ENCODE peak calls at places on chromosomes 6 and 20, in ten cellular contexts. One of them, this sample, is unnamed. For H3K27me3 and H3K9me3, the result is how much of the 10 kb centered on the place peaks cover.

GRCh38 chr6:53492860-53493634 is 51.9 kb downstream of the GCLC start:
- DNase-seq in ovary: no peak
- DNase-seq in right atrium auricular region: no peak
- DNase-seq in CD8-positive, alpha-beta memory T cell: no peak
- DNase-seq in Peyer's patch: no peak
- DNase-seq in CD8-positive, alpha-beta T cell: no peak
- DNase-seq in endodermal cell: peak
- DNase-seq in gastrocnemius medialis: no peak
- DNase-seq in heart right ventricle: no peak
- DNase-seq in IMR-90: peak
- DNase-seq in this sample: no peak

GRCh38 chr6:72151742-72152141 is 265.4 kb downstream of the RIMS1 start:
- DNase-seq in ovary: no peak
- DNase-seq in right atrium auricular region: no peak
- DNase-seq in CD8-positive, alpha-beta memory T cell: no peak
- DNase-seq in Peyer's patch: no peak
- DNase-seq in CD8-positive, alpha-beta T cell: no peak
- DNase-seq in endodermal cell: no peak
- DNase-seq in gastrocnemius medialis: no peak
- DNase-seq in heart right ventricle: no peak
- DNase-seq in IMR-90: no peak
- DNase-seq in this sample: no peak

GRCh38 chr6:1313755-1314503 is 2.0 kb downstream of the FOXQ1 start:
- DNase-seq in ovary: no peak
- DNase-seq in right atrium auricular region: no peak
- DNase-seq in CD8-positive, alpha-beta memory T cell: no peak
- DNase-seq in Peyer's patch: no peak
- DNase-seq in CD8-positive, alpha-beta T cell: no peak
- DNase-seq in endodermal cell: peak
- DNase-seq in gastrocnemius medialis: no peak
- DNase-seq in heart right ventricle: no peak
- DNase-seq in IMR-90: no peak
- DNase-seq in this sample: no peak

GRCh38 chr20:64057628-64058498 is 5.1 kb upstream of the TCEA2 start:
- DNase-seq in ovary: peak
- DNase-seq in right atrium auricular region: no peak
- DNase-seq in CD8-positive, alpha-beta memory T cell: peak
- DNase-seq in Peyer's patch: peak
- DNase-seq in CD8-positive, alpha-beta T cell: peak
- DNase-seq in endodermal cell: peak
- DNase-seq in gastrocnemius medialis: peak
- DNase-seq in heart right ventricle: peak
- DNase-seq in IMR-90: peak
- DNase-seq in this sample: no peak

GRCh38 chr6:37113976-37114375 is 56.0 kb upstream of the PIM1 start:
- DNase-seq in ovary: no peak
- DNase-seq in right atrium auricular region: no peak
- DNase-seq in CD8-positive, alpha-beta memory T cell: no peak
- DNase-seq in Peyer's patch: no peak
- DNase-seq in CD8-positive, alpha-beta T cell: no peak
- DNase-seq in endodermal cell: no peak
- DNase-seq in gastrocnemius medialis: no peak
- DNase-seq in heart right ventricle: no peak
- DNase-seq in IMR-90: no peak
- DNase-seq in this sample: no peak

GRCh38 chr6:143059616-143060353 is 904 bp upstream of the AIG1 start:
- DNase-seq in ovary: no peak
- DNase-seq in right atrium auricular region: no peak
- DNase-seq in CD8-positive, alpha-beta memory T cell: peak
- DNase-seq in Peyer's patch: peak
- DNase-seq in CD8-positive, alpha-beta T cell: no peak
- DNase-seq in endodermal cell: peak
- DNase-seq in gastrocnemius medialis: peak
- DNase-seq in heart right ventricle: no peak
- DNase-seq in IMR-90: peak
- DNase-seq in this sample: no peak

GRCh38 chr20:17485017-17485416 is 46.2 kb downstream of the BFSP1 start:
- DNase-seq in ovary: no peak
- DNase-seq in right atrium auricular region: peak
- DNase-seq in CD8-positive, alpha-beta memory T cell: no peak
- DNase-seq in Peyer's patch: no peak
- DNase-seq in CD8-positive, alpha-beta T cell: no peak
- DNase-seq in endodermal cell: no peak
- DNase-seq in gastrocnemius medialis: no peak
- DNase-seq in heart right ventricle: no peak
- DNase-seq in IMR-90: no peak
- DNase-seq in this sample: no peak

GRCh38 chr6:55675936-55676335 is 96.9 kb upstream of the HMGCLL1 start:
- DNase-seq in ovary: no peak
- DNase-seq in right atrium auricular region: no peak
- DNase-seq in CD8-positive, alpha-beta memory T cell: no peak
- DNase-seq in Peyer's patch: no peak
- DNase-seq in CD8-positive, alpha-beta T cell: no peak
- DNase-seq in endodermal cell: no peak
- DNase-seq in gastrocnemius medialis: no peak
- DNase-seq in heart right ventricle: no peak
- DNase-seq in IMR-90: peak
- DNase-seq in this sample: no peak

GRCh38 chr20:37892001-37892400 is 10.9 kb upstream of the VSTM2L start:
- DNase-seq in ovary: no peak
- DNase-seq in right atrium auricular region: no peak
- DNase-seq in CD8-positive, alpha-beta memory T cell: no peak
- DNase-seq in Peyer's patch: no peak
- DNase-seq in CD8-positive, alpha-beta T cell: no peak
- DNase-seq in endodermal cell: no peak
- DNase-seq in gastrocnemius medialis: no peak
- DNase-seq in heart right ventricle: no peak
- DNase-seq in IMR-90: no peak
- DNase-seq in this sample: no peak

GRCh38 chr6:139329224-139329623 is 37.4 kb upstream of the TXLNB start:
- DNase-seq in ovary: no peak
- DNase-seq in right atrium auricular region: no peak
- DNase-seq in CD8-positive, alpha-beta memory T cell: no peak
- DNase-seq in Peyer's patch: no peak
- DNase-seq in CD8-positive, alpha-beta T cell: no peak
- DNase-seq in endodermal cell: no peak
- DNase-seq in gastrocnemius medialis: no peak
- DNase-seq in heart right ventricle: no peak
- DNase-seq in IMR-90: no peak
- DNase-seq in this sample: no peak

GRCh38 chr6:107585815-107586435 is 96.0 kb downstream of the SOBP start:
- DNase-seq in ovary: no peak
- DNase-seq in right atrium auricular region: no peak
- DNase-seq in CD8-positive, alpha-beta memory T cell: no peak
- DNase-seq in Peyer's patch: no peak
- DNase-seq in CD8-positive, alpha-beta T cell: no peak
- DNase-seq in endodermal cell: no peak
- DNase-seq in gastrocnemius medialis: no peak
- DNase-seq in heart right ventricle: no peak
- DNase-seq in IMR-90: no peak
- DNase-seq in this sample: no peak

GRCh38 chr6:44041461-44042260 is 85.6 kb downstream of the MRPL14 start:
- DNase-seq in ovary: peak
- DNase-seq in right atrium auricular region: no peak
- DNase-seq in CD8-positive, alpha-beta memory T cell: peak
- DNase-seq in Peyer's patch: no peak
- DNase-seq in CD8-positive, alpha-beta T cell: no peak
- DNase-seq in endodermal cell: peak
- DNase-seq in gastrocnemius medialis: no peak
- DNase-seq in heart right ventricle: no peak
- DNase-seq in IMR-90: peak
- DNase-seq in this sample: no peak

GRCh38 chr6:168364793-168365421 is 45.3 kb upstream of the DACT2 start:
- DNase-seq in ovary: peak
- DNase-seq in right atrium auricular region: no peak
- DNase-seq in CD8-positive, alpha-beta memory T cell: no peak
- DNase-seq in Peyer's patch: no peak
- DNase-seq in CD8-positive, alpha-beta T cell: no peak
- DNase-seq in endodermal cell: no peak
- DNase-seq in gastrocnemius medialis: no peak
- DNase-seq in heart right ventricle: no peak
- DNase-seq in IMR-90: no peak
- DNase-seq in this sample: no peak

GRCh38 chr20:20780127-20780822 is 67.8 kb upstream of the RALGAPA2 start:
- DNase-seq in ovary: peak
- DNase-seq in right atrium auricular region: peak
- DNase-seq in CD8-positive, alpha-beta memory T cell: no peak
- DNase-seq in Peyer's patch: peak
- DNase-seq in CD8-positive, alpha-beta T cell: no peak
- DNase-seq in endodermal cell: peak
- DNase-seq in gastrocnemius medialis: peak
- DNase-seq in heart right ventricle: peak
- DNase-seq in IMR-90: no peak
- DNase-seq in this sample: peak

GRCh38 chr6:43943099-43943766 is 173.2 kb downstream of the VEGFA start:
- DNase-seq in ovary: no peak
- DNase-seq in right atrium auricular region: no peak
- DNase-seq in CD8-positive, alpha-beta memory T cell: no peak
- DNase-seq in Peyer's patch: peak
- DNase-seq in CD8-positive, alpha-beta T cell: no peak
- DNase-seq in endodermal cell: no peak
- DNase-seq in gastrocnemius medialis: no peak
- DNase-seq in heart right ventricle: no peak
- DNase-seq in IMR-90: no peak
- DNase-seq in this sample: no peak

GRCh38 chr20:3080939-3081388 is 3.6 kb downstream of the AVP start:
- DNase-seq in ovary: peak
- DNase-seq in right atrium auricular region: peak
- DNase-seq in CD8-positive, alpha-beta memory T cell: no peak
- DNase-seq in Peyer's patch: no peak
- DNase-seq in CD8-positive, alpha-beta T cell: no peak
- DNase-seq in endodermal cell: no peak
- DNase-seq in gastrocnemius medialis: peak
- DNase-seq in heart right ventricle: peak
- DNase-seq in IMR-90: peak
- DNase-seq in this sample: peak

DNA sequence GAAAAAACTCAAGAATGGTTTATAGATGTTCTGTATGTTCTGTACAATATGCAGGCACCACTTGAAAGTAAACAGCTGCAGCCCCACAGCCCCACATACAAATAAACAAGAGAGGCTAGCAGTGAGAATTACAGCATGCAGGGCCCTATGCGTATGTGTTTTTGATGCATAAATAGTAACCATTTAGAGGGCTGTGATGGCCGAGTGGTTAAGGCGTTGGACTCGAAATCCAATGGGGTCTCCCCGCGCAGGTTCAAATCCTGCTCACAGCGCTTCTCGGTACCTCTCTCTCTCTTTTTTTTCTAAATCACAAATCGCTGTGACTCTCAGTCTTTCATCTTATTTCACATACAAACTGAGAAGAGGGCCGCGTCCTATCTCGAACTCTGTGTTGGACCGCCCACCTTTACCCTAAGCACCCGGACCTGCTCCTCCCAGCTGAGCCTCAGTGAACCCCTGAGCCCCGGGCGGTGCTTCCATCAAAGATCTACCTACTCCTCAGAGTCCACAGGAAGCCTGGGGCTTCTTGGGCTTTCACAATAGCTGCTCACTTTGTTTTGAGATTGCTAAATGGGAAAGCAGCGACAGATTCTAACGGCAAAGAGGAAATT is 37.7 kb upstream of the PRSS16 start:
- DNase-seq in ovary: no peak
- DNase-seq in right atrium auricular region: no peak
- DNase-seq in CD8-positive, alpha-beta memory T cell: no peak
- DNase-seq in Peyer's patch: no peak
- DNase-seq in CD8-positive, alpha-beta T cell: no peak
- DNase-seq in endodermal cell: no peak
- DNase-seq in gastrocnemius medialis: no peak
- DNase-seq in heart right ventricle: no peak
- DNase-seq in IMR-90: peak
- DNase-seq in this sample: no peak
- H3K27me3 ChIP-seq in ovary: under half
- H3K27me3 ChIP-seq in right atrium auricular region: under half
- H3K27me3 ChIP-seq in CD8-positive, alpha-beta memory T cell: under half
- H3K27me3 ChIP-seq in Peyer's patch: under half
- H3K27me3 ChIP-seq in CD8-positive, alpha-beta T cell: under half
- H3K27me3 ChIP-seq in endodermal cell: under half
- H3K27me3 ChIP-seq in gastrocnemius medialis: under half
- H3K27me3 ChIP-seq in heart right ventricle: half or more
- H3K27me3 ChIP-seq in IMR-90: under half
- H3K27me3 ChIP-seq in this sample: under half

DNA sequence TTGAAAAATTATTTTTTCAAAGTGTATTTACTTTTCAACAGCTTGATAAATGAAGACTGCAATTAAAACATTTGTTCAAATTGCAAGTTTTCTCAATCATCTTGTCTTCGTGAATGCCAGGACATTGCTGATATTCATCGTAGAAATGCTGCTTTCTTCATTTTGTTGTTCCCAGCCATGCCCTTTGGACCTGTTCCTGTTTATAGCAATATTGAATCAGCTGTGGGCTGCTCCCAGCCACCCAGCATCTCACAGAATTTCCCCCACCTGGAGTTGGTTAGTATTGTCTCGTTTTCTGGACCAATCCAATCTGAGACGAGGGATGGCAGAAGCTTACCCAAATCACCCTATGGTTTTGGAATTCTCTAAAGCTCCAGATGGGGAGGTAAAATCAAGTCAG is 40.8 kb downstream of the SLC22A2 start:
- DNase-seq in ovary: no peak
- DNase-seq in right atrium auricular region: no peak
- DNase-seq in CD8-positive, alpha-beta memory T cell: no peak
- DNase-seq in Peyer's patch: no peak
- DNase-seq in CD8-positive, alpha-beta T cell: no peak
- DNase-seq in endodermal cell: no peak
- DNase-seq in gastrocnemius medialis: no peak
- DNase-seq in heart right ventricle: no peak
- DNase-seq in IMR-90: no peak
- DNase-seq in this sample: no peak
- H3K4me3 ChIP-seq in ovary: no peak
- H3K4me3 ChIP-seq in right atrium auricular region: no peak
- H3K4me3 ChIP-seq in CD8-positive, alpha-beta memory T cell: no peak
- H3K4me3 ChIP-seq in Peyer's patch: no peak
- H3K4me3 ChIP-seq in CD8-positive, alpha-beta T cell: no peak
- H3K4me3 ChIP-seq in endodermal cell: no peak
- H3K4me3 ChIP-seq in gastrocnemius medialis: no peak
- H3K4me3 ChIP-seq in heart right ventricle: no peak
- H3K4me3 ChIP-seq in IMR-90: no peak
- H3K4me3 ChIP-seq in this sample: no peak

DNA sequence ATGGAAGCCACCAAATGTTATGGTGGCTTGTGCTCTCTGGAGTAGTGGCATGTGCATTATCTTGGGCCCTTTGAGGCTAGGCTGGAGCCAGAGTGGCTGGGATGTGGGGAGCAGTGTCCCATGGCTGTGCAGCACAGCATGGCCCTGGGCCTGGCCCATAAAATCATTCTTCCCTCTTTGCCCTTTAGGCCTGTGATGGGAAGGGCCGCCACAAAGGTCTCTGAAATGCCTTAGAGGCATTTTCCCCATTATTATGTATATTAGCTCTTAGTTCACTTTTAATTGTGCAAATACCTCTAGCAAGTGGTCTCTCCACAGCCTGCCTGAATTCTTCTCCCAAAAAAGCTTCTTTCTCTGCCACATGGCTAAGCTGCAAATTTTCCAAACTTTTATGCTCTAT is 297.3 kb upstream of the IRAK1BP1 start:
- DNase-seq in ovary: no peak
- DNase-seq in right atrium auricular region: no peak
- DNase-seq in CD8-positive, alpha-beta memory T cell: no peak
- DNase-seq in Peyer's patch: no peak
- DNase-seq in CD8-positive, alpha-beta T cell: no peak
- DNase-seq in endodermal cell: peak
- DNase-seq in gastrocnemius medialis: no peak
- DNase-seq in heart right ventricle: no peak
- DNase-seq in IMR-90: no peak
- DNase-seq in this sample: no peak
- H3K9me3 ChIP-seq in ovary: under half
- H3K9me3 ChIP-seq in right atrium auricular region: under half
- H3K9me3 ChIP-seq in CD8-positive, alpha-beta memory T cell: under half
- H3K9me3 ChIP-seq in Peyer's patch: under half
- H3K9me3 ChIP-seq in CD8-positive, alpha-beta T cell: under half
- H3K9me3 ChIP-seq in endodermal cell: under half
- H3K9me3 ChIP-seq in gastrocnemius medialis: under half
- H3K9me3 ChIP-seq in heart right ventricle: under half
- H3K9me3 ChIP-seq in IMR-90: under half
- H3K9me3 ChIP-seq in this sample: under half

GRCh38 chr6:99614430-99615161 is 8.0 kb downstream of the PRDM13 start:
- DNase-seq in ovary: no peak
- DNase-seq in right atrium auricular region: no peak
- DNase-seq in CD8-positive, alpha-beta memory T cell: peak
- DNase-seq in Peyer's patch: no peak
- DNase-seq in CD8-positive, alpha-beta T cell: no peak
- DNase-seq in endodermal cell: peak
- DNase-seq in gastrocnemius medialis: no peak
- DNase-seq in heart right ventricle: no peak
- DNase-seq in IMR-90: no peak
- DNase-seq in this sample: no peak
- H3K27me3 ChIP-seq in ovary: under half
- H3K27me3 ChIP-seq in right atrium auricular region: under half
- H3K27me3 ChIP-seq in CD8-positive, alpha-beta memory T cell: under half
- H3K27me3 ChIP-seq in Peyer's patch: under half
- H3K27me3 ChIP-seq in CD8-positive, alpha-beta T cell: half or more
- H3K27me3 ChIP-seq in endodermal cell: half or more
- H3K27me3 ChIP-seq in gastrocnemius medialis: half or more
- H3K27me3 ChIP-seq in heart right ventricle: half or more
- H3K27me3 ChIP-seq in IMR-90: half or more
- H3K27me3 ChIP-seq in this sample: under half

This sample was measured in ascending aorta.